ENCODE peak calls at places on chromosomes 3 and 15, in four cellular contexts. D is dorsolateral prefrontal cortex; O is CD8-positive, alpha-beta memory T cell; A is left ventricle myocardium inferior. G is an unnamed sample.

GRCh38 chr3:79406175-79406574 is 361.6 kb downstream of the ROBO1 start:
- DNase-seq in A (no peak), D (no peak), O (no peak), G (peak)

GRCh38 chr3:152419748-152420147 is 151.0 kb downstream of the MBNL1 start:
- DNase-seq in D (no peak), A (no peak), O (no peak), G (no peak)

GRCh38 chr3:66406841-66407240 is 94.0 kb downstream of the LRIG1 start:
- DNase-seq in A (no peak), D (no peak), O (no peak), G (no peak)

GRCh38 chr3:102301155-102301554 is 133.7 kb upstream of the ZPLD1 start:
- DNase-seq in D (no peak), O (no peak), A (no peak), G (no peak)

GRCh38 chr3:111809196-111809595 is 49.9 kb upstream of the PHLDB2 start:
- DNase-seq in D (no peak), A (no peak), O (no peak), G (no peak)

GRCh38 chr15:41263891-41264351 is 32.9 kb downstream of the CHP1 start:
- DNase-seq in O (no peak), D (no peak), A (no peak), G (peak)

GRCh38 chr15:96298217-96298616 is 32.3 kb upstream of the NR2F2 start:
- DNase-seq in O (no peak), D (no peak), A (no peak), G (no peak)

GRCh38 chr15:89340586-89340985 is 6.0 kb upstream of the POLG start:
- DNase-seq in D (no peak), A (no peak), O (no peak), G (no peak)

GRCh38 chr3:9397911-9398714 is 698 bp downstream of the SETD5 start:
- DNase-seq in D (peak), A (peak), O (peak), G (peak)

GRCh38 chr15:59642351-59642750 is 15.0 kb downstream of the GTF2A2 start:
- DNase-seq in A (no peak), D (no peak), O (no peak), G (no peak)

GRCh38 chr3:193768069-193768391 is 175.0 kb downstream of the OPA1 start:
- DNase-seq in O (no peak), A (no peak), D (no peak), G (no peak)

GRCh38 chr3:122973893-122974615 is 53.5 kb downstream of the SEMA5B start:
- DNase-seq in A (peak), O (no peak), D (peak), G (peak)

GRCh38 chr3:56988874-56989433 is 71.5 kb upstream of the SPATA12 start:
- DNase-seq in D (peak), A (peak), O (peak), G (peak)

GRCh38 chr3:156180077-156180476 is 59.7 kb downstream of the KCNAB1 start:
- DNase-seq in O (no peak), D (no peak), A (no peak), G (no peak)

GRCh38 chr15:82197734-82198594 is 64.6 kb downstream of the EFL1 start:
- DNase-seq in O (peak), A (peak), D (peak), G (peak)

GRCh38 chr15:24269166-24269571 is 406.4 kb upstream of the NPAP1 start:
- DNase-seq in O (no peak), A (no peak), D (no peak), G (no peak)

GRCh38 chr3:15329058-15330005 is 3.1 kb downstream of the SH3BP5 start:
- DNase-seq in O (no peak), D (peak), A (no peak), G (no peak)

GRCh38 chr3:15331072-15331605 is 1.2 kb downstream of the SH3BP5 start:
- DNase-seq in O (no peak), D (no peak), A (no peak), G (no peak)

GRCh38 chr3:15331606-15332404 is 581 bp downstream of the SH3BP5 start:
- DNase-seq in D (no peak), A (peak), O (peak), G (peak)

GRCh38 chr3:15327941-15328340 is 4.4 kb downstream of the SH3BP5 start:
- DNase-seq in O (no peak), A (peak), D (no peak), G (no peak)

DNA sequence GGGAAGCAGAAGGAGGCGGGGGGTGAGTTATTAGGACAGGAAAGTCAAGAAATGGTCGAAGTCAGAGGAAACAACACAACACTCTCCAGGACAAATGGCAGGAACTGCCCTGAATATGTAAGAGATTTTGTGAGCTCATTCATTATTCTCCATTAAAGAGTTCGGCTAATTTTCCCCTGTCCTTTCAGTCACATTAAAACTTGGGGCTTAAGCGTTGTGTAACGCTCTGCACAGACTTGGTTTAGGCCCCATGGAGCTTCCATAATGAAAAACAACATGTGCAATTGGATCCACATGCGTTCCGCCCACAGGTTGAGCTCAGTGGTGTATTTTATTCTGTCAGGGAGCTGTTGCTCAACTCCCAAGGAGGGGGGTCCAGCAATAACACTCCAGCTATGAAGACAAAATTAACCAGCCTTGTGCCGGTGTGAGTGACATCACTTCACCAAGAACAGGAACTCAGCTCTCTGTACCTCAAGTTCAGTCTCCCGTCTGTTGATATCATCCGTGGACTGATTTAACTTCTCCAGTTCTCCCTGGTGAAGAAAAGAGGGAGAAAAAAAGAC is 2.3 kb downstream of the SH3BP5 start:
- DNase-seq in O (no peak), A (peak), D (no peak), G (peak)
- H3K4me3 ChIP-seq in O (no peak), A (peak), D (peak), G (peak)

DNA sequence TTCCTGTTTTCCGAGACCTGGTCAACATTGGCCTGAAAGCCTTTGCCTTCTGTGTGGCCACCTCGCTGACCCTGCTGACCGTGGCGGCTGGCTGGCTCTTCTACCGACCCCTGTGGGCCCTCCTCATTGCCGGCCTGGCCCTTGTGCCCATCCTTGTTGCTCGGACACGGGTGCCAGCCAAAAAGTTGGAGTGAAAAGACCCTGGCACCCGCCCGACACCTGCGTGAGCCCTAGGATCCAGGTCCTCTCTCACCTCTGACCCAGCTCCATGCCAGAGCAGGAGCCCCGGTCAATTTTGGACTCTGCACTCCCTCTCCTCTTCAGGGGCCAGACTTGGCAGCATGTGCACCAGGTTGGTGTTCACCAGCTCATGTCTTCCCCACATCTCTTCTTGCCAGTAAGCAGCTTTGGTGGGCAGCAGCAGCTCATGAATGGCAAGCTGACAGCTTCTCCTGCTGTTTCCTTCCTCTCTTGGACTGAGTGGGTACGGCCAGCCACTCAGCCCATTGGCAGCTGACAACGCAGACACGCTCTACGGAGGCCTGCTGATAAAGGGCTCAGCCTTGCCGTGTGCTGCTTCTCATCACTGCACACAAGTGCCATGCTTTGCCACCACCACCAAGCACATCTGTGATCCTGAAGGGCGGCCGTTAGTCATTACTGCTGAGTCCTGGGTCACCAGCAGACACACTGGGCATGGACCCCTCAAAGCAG is 16.9 kb downstream of the TMEM43 start:
- DNase-seq in D (peak), A (peak), O (no peak), G (no peak)
- H3K4me3 ChIP-seq in D (no peak), A (no peak), O (peak), G (no peak)

GRCh38 chr3:69012111-69012835 is 1.2 kb downstream of the EOGT start:
- DNase-seq in A (peak), O (no peak), D (no peak), G (no peak)
- H3K4me3 ChIP-seq in A (peak), O (peak), D (peak), G (peak)

GRCh38 chr3:181915556-181915955 is 203.8 kb downstream of the SOX2 start:
- DNase-seq in O (no peak), A (no peak), D (no peak), G (no peak)
- H3K4me3 ChIP-seq in O (no peak), A (no peak), D (no peak), G (no peak)